ENCODE peak calls at places on chromosome 20, in five cellular contexts. W is A549, B is pancreas, S is right lobe of liver, D is mucosa of descending colon. I is an unnamed sample.

GRCh38 chr20:44324343-44324742 is 12.5 kb upstream of the R3HDML start:
- DNase-seq in W (no peak), B (no peak), S (no peak), D (peak), I (peak)

GRCh38 chr20:53547664-53548239 is 45.9 kb downstream of the ZNF217 start:
- DNase-seq in W (peak), B (peak), S (no peak), D (no peak), I (peak)

GRCh38 chr20:6705106-6705766 is 62.2 kb upstream of the BMP2 start:
- DNase-seq in W (no peak), B (no peak), S (no peak), D (no peak), I (no peak)

GRCh38 chr20:38790210-38791053 is 15.1 kb upstream of the PPP1R16B start:
- DNase-seq in W (peak), B (no peak), S (no peak), D (no peak), I (peak)

GRCh38 chr20:52207020-52207810 is 15.6 kb upstream of the ZFP64 start:
- DNase-seq in W (no peak), B (no peak), S (no peak), D (no peak), I (no peak)

GRCh38 chr20:45404438-45404837 is 3.7 kb upstream of the DBNDD2 start:
- DNase-seq in W (no peak), B (no peak), S (no peak), D (no peak), I (no peak)

GRCh38 chr20:21521596-21522478 is 8.0 kb upstream of the NKX2-2 start:
- DNase-seq in W (no peak), B (no peak), S (no peak), D (no peak), I (peak)

GRCh38 chr20:56706867-56707360 is 77.8 kb downstream of the TFAP2C start:
- DNase-seq in W (no peak), B (no peak), S (no peak), D (no peak), I (no peak)

GRCh38 chr20:1423625-1424106 is 30.8 kb upstream of the FKBP1A start:
- DNase-seq in W (no peak), B (peak), S (no peak), D (no peak), I (peak)

GRCh38 chr20:61397146-61397545 is 145.1 kb downstream of the CDH4 start:
- DNase-seq in W (no peak), B (no peak), S (no peak), D (no peak), I (no peak)

GRCh38 chr20:49999329-49999728 is 16.5 kb downstream of the SNAI1 start:
- DNase-seq in W (no peak), B (no peak), S (no peak), D (no peak), I (no peak)

GRCh38 chr20:52295556-52295955 is 104.0 kb upstream of the ZFP64 start:
- DNase-seq in W (no peak), B (no peak), S (no peak), D (no peak), I (no peak)

GRCh38 chr20:47330933-47331708 is 25.4 kb downstream of the ZMYND8 start:
- DNase-seq in W (peak), B (no peak), S (no peak), D (no peak), I (no peak)

DNA sequence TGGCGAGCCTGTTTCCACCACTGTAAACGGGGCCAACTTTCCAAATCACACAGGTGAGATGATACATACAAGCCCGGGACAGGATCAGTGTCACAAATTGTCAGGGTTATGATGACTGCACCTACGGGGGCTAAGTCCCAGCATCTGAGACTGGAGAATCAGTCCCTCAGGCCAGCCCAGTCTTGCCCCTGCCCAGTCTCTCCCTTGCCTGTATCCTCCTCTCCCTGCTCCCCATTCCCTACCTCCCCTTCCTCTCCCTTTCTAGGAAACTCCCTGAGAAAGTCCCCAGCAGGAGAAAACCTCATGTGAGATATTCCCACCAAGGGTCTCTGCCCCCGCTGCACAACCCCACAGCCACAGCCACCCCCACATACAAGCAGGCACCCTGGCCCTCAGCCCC is 1.5 kb downstream of the FOXS1 start:
- DNase-seq in W (no peak), B (no peak), S (no peak), D (no peak), I (no peak)
- H3K4me3 ChIP-seq in W (no peak), B (no peak), S (no peak), D (no peak), I (no peak)

DNA sequence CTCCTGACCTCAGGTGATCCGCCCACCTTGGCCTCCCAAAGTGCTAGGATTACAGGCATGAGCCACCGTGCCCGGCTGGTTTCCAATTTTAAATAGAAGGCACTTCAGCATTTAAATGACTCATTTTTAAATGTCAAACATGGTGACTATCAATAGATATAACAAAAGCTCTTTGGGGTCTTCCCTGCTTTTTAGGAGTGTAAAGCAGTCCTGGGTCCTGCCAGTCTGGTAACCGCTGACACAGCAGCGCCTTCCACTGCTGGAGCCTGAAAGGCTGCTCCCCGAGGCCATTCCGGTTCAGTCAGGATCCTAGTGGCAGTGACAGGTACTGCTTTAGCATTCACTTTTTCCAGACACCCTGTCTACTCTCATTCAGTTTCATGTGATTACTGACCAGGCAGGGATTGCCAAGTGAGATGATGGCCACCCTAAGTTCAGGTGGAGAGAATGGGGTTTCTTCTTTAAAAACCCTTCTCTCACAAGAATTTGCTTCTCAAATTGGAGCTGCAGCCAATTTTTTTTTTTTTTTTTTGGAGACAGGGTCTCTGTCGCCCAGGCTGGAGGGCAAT is 5.1 kb downstream of the DIDO1 start:
- DNase-seq in W (peak), B (peak), S (peak), D (no peak), I (peak)
- H3K4me3 ChIP-seq in W (no peak), B (no peak), S (no peak), D (no peak), I (no peak)

GRCh38 chr20:8972963-8973362 is 95.9 kb upstream of the PLCB4 start:
- DNase-seq in W (no peak), B (no peak), S (no peak), D (no peak), I (no peak)
- H3K4me3 ChIP-seq in W (no peak), B (no peak), S (no peak), D (no peak), I (no peak)

DNA sequence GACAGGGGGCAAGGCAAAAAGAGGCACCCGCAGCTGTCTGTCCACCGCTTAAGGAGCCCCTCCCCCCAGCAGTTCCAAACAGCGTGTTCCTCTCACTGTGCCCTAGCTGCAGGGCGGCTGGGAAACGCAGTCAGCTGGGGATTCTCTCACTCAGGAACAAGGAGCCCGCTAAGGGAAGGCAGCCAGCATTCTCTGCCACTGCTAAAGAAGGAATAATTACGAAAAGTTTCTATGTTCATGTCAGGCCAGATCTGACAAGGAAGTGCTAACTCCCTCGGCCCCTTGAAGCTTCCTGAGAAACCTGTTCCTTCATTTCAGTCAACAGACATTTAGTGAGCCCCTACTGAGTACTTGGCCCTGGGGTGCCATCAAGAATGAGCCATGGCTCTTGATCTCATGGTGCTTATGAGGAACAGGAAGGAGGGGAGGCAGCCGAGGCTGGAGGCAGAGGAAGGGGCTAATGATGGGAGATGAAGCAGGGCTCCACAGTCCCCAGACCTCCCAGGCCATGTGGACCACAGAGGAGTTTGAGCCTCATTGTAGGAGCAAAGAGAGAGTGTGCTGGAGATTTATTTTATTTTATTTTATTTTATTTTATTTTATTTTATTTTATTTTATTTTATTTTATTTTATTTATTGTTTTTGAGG is 101.7 kb upstream of the PMEPA1 start:
- DNase-seq in W (no peak), B (peak), S (no peak), D (no peak), I (peak)
- H3K4me3 ChIP-seq in W (no peak), B (no peak), S (no peak), D (no peak), I (no peak)

GRCh38 chr20:16553684-16554083 is 19.6 kb downstream of the KIF16B start:
- DNase-seq in W (no peak), B (no peak), S (no peak), D (no peak), I (no peak)

GRCh38 chr20:16555754-16556153 is 17.5 kb downstream of the KIF16B start:
- DNase-seq in W (no peak), B (no peak), S (no peak), D (no peak), I (no peak)

GRCh38 chr20:16556299-16556698 is 16.9 kb downstream of the KIF16B start:
- DNase-seq in W (no peak), B (no peak), S (no peak), D (no peak), I (no peak)

GRCh38 chr20:16553161-16553560 is 20.1 kb downstream of the KIF16B start:
- DNase-seq in W (no peak), B (no peak), S (no peak), D (no peak), I (no peak)

GRCh38 chr20:16554766-16555543 is 18.3 kb downstream of the KIF16B start:
- DNase-seq in W (no peak), B (no peak), S (no peak), D (no peak), I (no peak)
- H3K4me3 ChIP-seq in W (no peak), B (no peak), S (no peak), D (no peak), I (no peak)

I was measured in H7.